ENCODE peak calls at places on chromosome X, in six cellular contexts. Q is NCI-H1930; X is HT1080; C is iPS DF 6.9; U is HuH-7.5; T is activated CD8-positive, alpha-beta memory T cell treated with anti-CD3 and anti-CD28 coated beads for 1 hour. S is an unnamed sample.

GRCh38 chrX:49190783-49191032 is 4.5 kb upstream of the PRICKLE3 start:
- DNase-seq in T (no peak), Q (no peak), U (no peak), C (no peak), X (no peak), S (peak; percentile 84)

GRCh38 chrX:129773649-129774458 is 5.9 kb upstream of the SASH3 start:
- DNase-seq in T (no peak), C (no peak), X (no peak), Q (no peak), U (no peak), S (no peak)

GRCh38 chrX:45372151-45372550 is 171.5 kb upstream of the DIPK2B start:
- DNase-seq in T (no peak), U (no peak), C (no peak), Q (no peak), X (no peak), S (no peak)

GRCh38 chrX:34580069-34580468 is 77.0 kb downstream of the TMEM47 start:
- DNase-seq in X (no peak), T (no peak), Q (no peak), C (no peak), U (no peak), S (no peak)

GRCh38 chrX:69051901-69052300 is 113.4 kb downstream of the PJA1 start:
- DNase-seq in U (no peak), C (no peak), Q (no peak), T (no peak), X (no peak), S (no peak)

GRCh38 chrX:123738378-123738955 is 5.6 kb upstream of the THOC2 start:
- DNase-seq in X (peak; percentile 29), T (no peak), U (no peak), Q (no peak), C (no peak), S (no peak)

GRCh38 chrX:18676470-18676869 is 4.6 kb upstream of the RS1 start:
- DNase-seq in U (peak; percentile 61), C (no peak), Q (peak; percentile 26), T (no peak), X (no peak), S (peak; percentile 69)

GRCh38 chrX:107725761-107726555 is 49.6 kb downstream of the TSC22D3 start:
- DNase-seq in X (no peak), T (no peak), U (no peak), C (no peak), Q (no peak), S (no peak)

S was measured in H7.